ENCODE peak calls at places on chromosomes 1 and 21, in four cellular contexts. N is progenitor cell of endocrine pancreas, C is lower lobe of right lung, R is EL. W is an unnamed sample.

GRCh38 chr21:45316871-45317400 is 29.2 kb upstream of the POFUT2 start:
- DNase-seq in N (no peak), R (no peak), C (no peak), W (no peak)

GRCh38 chr1:202192770-202193613 is 607 bp upstream of the LGR6 start:
- DNase-seq in R (peak), N (peak), C (peak), W (peak)

GRCh38 chr1:201501812-201502510 is 5.0 kb downstream of the CSRP1 start:
- DNase-seq in R (no peak), N (no peak), C (no peak), W (peak)

GRCh38 chr1:35558374-35559316 is 1.0 kb downstream of the NCDN start:
- DNase-seq in N (no peak), R (peak), C (no peak), W (no peak)

GRCh38 chr1:198496216-198497143 is 44.0 kb downstream of the ATP6V1G3 start:
- DNase-seq in R (peak), C (no peak), N (no peak), W (no peak)

GRCh38 chr1:15100369-15101111 is 53.0 kb upstream of the TMEM51 start:
- DNase-seq in N (peak), R (peak), C (peak), W (peak)

GRCh38 chr1:214638997-214639396 is 36.0 kb downstream of the CENPF start:
- DNase-seq in N (no peak), C (no peak), R (peak), W (no peak)

GRCh38 chr1:178048426-178048825 is 45.5 kb upstream of the RASAL2 start:
- DNase-seq in R (peak), N (no peak), C (no peak), W (no peak)

GRCh38 chr1:162987866-162988265 is 81.3 kb upstream of the RGS4 start:
- DNase-seq in N (no peak), R (peak), C (no peak), W (no peak)

GRCh38 chr1:104195395-104195794 is 445.7 kb downstream of the AMY1C start:
- DNase-seq in C (no peak), R (no peak), N (no peak), W (no peak)

GRCh38 chr1:232355162-232356006 is 274.5 kb downstream of the SIPA1L2 start:
- DNase-seq in N (no peak), R (no peak), C (no peak), W (no peak)

GRCh38 chr1:233791750-233792149 is 112.7 kb upstream of the SLC35F3 start:
- DNase-seq in C (no peak), N (no peak), R (no peak), W (no peak)

GRCh38 chr1:28170036-28170596 is 6.4 kb downstream of the PTAFR start:
- DNase-seq in C (no peak), N (no peak), R (no peak), W (no peak)

GRCh38 chr1:32454726-32455125 is 10.1 kb upstream of the ZBTB8B start:
- DNase-seq in C (no peak), R (peak), N (no peak), W (peak)

GRCh38 chr1:223670458-223671159 is 5.1 kb upstream of the CAPN8 start:
- DNase-seq in C (peak), N (peak), R (peak), W (no peak)

GRCh38 chr1:9397984-9398526 is 105.4 kb downstream of the SPSB1 start:
- DNase-seq in C (no peak), N (no peak), R (peak), W (no peak)

GRCh38 chr1:7592120-7592798 is 178.8 kb upstream of the VAMP3 start:
- DNase-seq in R (no peak), N (no peak), C (peak), W (no peak)

GRCh38 chr1:109188776-109189175 is 24.9 kb upstream of the SARS1 start:
- DNase-seq in C (no peak), N (no peak), R (no peak), W (no peak)

GRCh38 chr1:95380909-95381308 is 146.9 kb downstream of the RWDD3 start:
- DNase-seq in R (no peak), N (no peak), C (no peak), W (no peak)

GRCh38 chr1:10415211-10415930 is 14.9 kb upstream of the CENPS start:
- DNase-seq in N (no peak), C (peak), R (peak), W (no peak)

GRCh38 chr1:52706941-52707926 is 9.1 kb upstream of the COA7 start:
- DNase-seq in C (no peak), R (no peak), N (no peak), W (no peak)

GRCh38 chr1:182674346-182675246 is 9.8 kb downstream of the RGS8 start:
- DNase-seq in R (no peak), C (no peak), N (no peak), W (no peak)

GRCh38 chr1:16279186-16279585 is 42.2 kb upstream of the CPLANE2 start:
- DNase-seq in R (no peak), N (no peak), C (no peak), W (no peak)

GRCh38 chr1:55612988-55613387 is 397.8 kb upstream of the USP24 start:
- DNase-seq in R (no peak), N (no peak), C (no peak), W (no peak)